ENCODE peak calls at places on chromosomes 3 and 15, in seven cellular contexts. O is K562, K is GM12878, P is IMR-90, X is SK-N-SH, S is A549, R is H1. G is an unnamed sample.

GRCh38 chr3:46926039-46926438 is 48.5 kb downstream of the PTH1R start:
- DNase-seq in O (no peak), K (no peak), P (peak), X (no peak), S (peak), R (no peak), G (no peak)

GRCh38 chr3:79767953-79768282 is at the start of gene ROBO1:
- DNase-seq in O (no peak), K (no peak), P (no peak), X (peak), S (peak), R (no peak), G (no peak)

GRCh38 chr15:33322091-33322490 is 11.3 kb downstream of the RYR3 start:
- DNase-seq in O (no peak), K (no peak), P (no peak), X (no peak), S (no peak), R (no peak), G (no peak)

GRCh38 chr3:62600033-62600432 is 226.7 kb upstream of the FEZF2 start:
- DNase-seq in O (no peak), K (no peak), P (no peak), X (no peak), S (no peak), R (no peak), G (no peak)

GRCh38 chr15:42932833-42933515 is 12.4 kb upstream of the TTBK2 start:
- DNase-seq in O (no peak), K (no peak), P (no peak), X (no peak), S (no peak), R (no peak), G (no peak)

GRCh38 chr15:66787472-66787871 is 85.4 kb downstream of the SMAD6 start:
- DNase-seq in O (no peak), K (no peak), P (no peak), X (no peak), S (no peak), R (no peak), G (no peak)

GRCh38 chr3:27560484-27561056 is 76.4 kb upstream of the SLC4A7 start:
- DNase-seq in O (no peak), K (no peak), P (no peak), X (no peak), S (no peak), R (no peak), G (no peak)

GRCh38 chr3:33980252-33980651 is 181.8 kb downstream of the PDCD6IP start:
- DNase-seq in O (no peak), K (peak), P (peak), X (peak), S (peak), R (no peak), G (peak)

GRCh38 chr3:152021951-152022461 is 148.6 kb downstream of the SUCNR1 start:
- DNase-seq in O (peak), K (peak), P (peak), X (no peak), S (peak), R (no peak), G (no peak)

GRCh38 chr3:161213644-161214043 is 7.5 kb upstream of the NMD3 start:
- DNase-seq in O (no peak), K (no peak), P (no peak), X (no peak), S (no peak), R (no peak), G (no peak)

GRCh38 chr3:172320468-172320867 is 127.8 kb downstream of the GHSR start:
- DNase-seq in O (no peak), K (no peak), P (no peak), X (no peak), S (no peak), R (no peak), G (no peak)

GRCh38 chr3:197352382-197352781 is 54.0 kb upstream of the DLG1 start:
- DNase-seq in O (peak), K (no peak), P (peak), X (peak), S (no peak), R (no peak), G (no peak)

GRCh38 chr15:44188810-44189209 is 6.3 kb downstream of the FRMD5 start:
- DNase-seq in O (no peak), K (no peak), P (no peak), X (no peak), S (no peak), R (no peak), G (no peak)

GRCh38 chr3:32374788-32375595 is 16.7 kb upstream of the CMTM7 start:
- DNase-seq in O (peak), K (peak), P (peak), X (peak), S (peak), R (no peak), G (peak)

GRCh38 chr3:174436367-174436766 is 422.8 kb upstream of the NAALADL2 start:
- DNase-seq in O (no peak), K (no peak), P (no peak), X (no peak), S (no peak), R (no peak), G (no peak)

GRCh38 chr3:30227571-30228301 is 378.7 kb upstream of the TGFBR2 start:
- DNase-seq in O (no peak), K (no peak), P (peak), X (no peak), S (peak), R (no peak), G (peak)

GRCh38 chr3:107629556-107629955 is 106.8 kb downstream of the BBX start:
- DNase-seq in O (no peak), K (no peak), P (peak), X (no peak), S (no peak), R (no peak), G (no peak)

GRCh38 chr3:34239287-34239686 is 440.9 kb downstream of the PDCD6IP start:
- DNase-seq in O (no peak), K (no peak), P (no peak), X (no peak), S (no peak), R (no peak), G (no peak)

GRCh38 chr15:65612616-65612946 is 1.6 kb upstream of the INTS14 start:
- DNase-seq in O (no peak), K (no peak), P (peak), X (no peak), S (no peak), R (no peak), G (no peak)

GRCh38 chr3:43434431-43434830 is 148.1 kb downstream of the SNRK start:
- DNase-seq in O (no peak), K (no peak), P (no peak), X (no peak), S (no peak), R (no peak), G (no peak)

GRCh38 chr3:4644954-4645353 is 151.8 kb downstream of the ITPR1 start:
- DNase-seq in O (no peak), K (no peak), P (peak), X (no peak), S (no peak), R (no peak), G (no peak)

GRCh38 chr3:135034881-135035440 is 239.9 kb downstream of the EPHB1 start:
- DNase-seq in O (no peak), K (no peak), P (no peak), X (no peak), S (no peak), R (no peak), G (no peak)

GRCh38 chr3:188152660-188153497 is 1.1 kb upstream of the LPP start:
- DNase-seq in O (no peak), K (no peak), P (peak), X (peak), S (peak), R (peak), G (no peak)

GRCh38 chr15:84829428-84829827 is 12.3 kb downstream of the ALPK3 start:
- DNase-seq in O (peak), K (no peak), P (no peak), X (no peak), S (no peak), R (no peak), G (no peak)
- TF ChIP-seq RFX5 in O (no peak), K (no peak), P (no peak), X (no peak), S (no peak), R (no peak), G (no peak)

DNA sequence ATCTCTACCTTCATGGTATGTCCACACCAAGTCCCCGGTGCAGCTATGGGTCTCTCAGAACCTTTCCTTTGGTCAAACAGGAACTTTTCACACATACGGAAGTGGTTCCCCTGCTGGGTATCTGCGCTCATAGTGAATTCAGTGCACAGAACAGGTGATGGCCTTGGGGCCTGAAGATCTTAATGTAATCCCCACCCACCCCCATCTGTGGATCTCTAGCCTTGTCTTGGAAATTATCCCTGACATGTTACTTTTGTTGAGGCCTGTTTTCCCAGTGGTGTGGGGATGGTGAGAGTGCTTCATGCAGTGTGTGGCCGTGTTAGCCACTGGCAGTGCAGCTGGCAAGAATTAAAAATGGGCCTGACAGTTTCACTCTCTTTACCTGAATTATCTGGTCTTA is 71.9 kb upstream of the MYZAP start:
- DNase-seq in O (no peak), K (no peak), P (no peak), X (no peak), S (no peak), R (no peak), G (no peak)
- TF ChIP-seq RFX5 in O (no peak), K (no peak), P (no peak), X (no peak), S (no peak), R (no peak), G (no peak)

DNA sequence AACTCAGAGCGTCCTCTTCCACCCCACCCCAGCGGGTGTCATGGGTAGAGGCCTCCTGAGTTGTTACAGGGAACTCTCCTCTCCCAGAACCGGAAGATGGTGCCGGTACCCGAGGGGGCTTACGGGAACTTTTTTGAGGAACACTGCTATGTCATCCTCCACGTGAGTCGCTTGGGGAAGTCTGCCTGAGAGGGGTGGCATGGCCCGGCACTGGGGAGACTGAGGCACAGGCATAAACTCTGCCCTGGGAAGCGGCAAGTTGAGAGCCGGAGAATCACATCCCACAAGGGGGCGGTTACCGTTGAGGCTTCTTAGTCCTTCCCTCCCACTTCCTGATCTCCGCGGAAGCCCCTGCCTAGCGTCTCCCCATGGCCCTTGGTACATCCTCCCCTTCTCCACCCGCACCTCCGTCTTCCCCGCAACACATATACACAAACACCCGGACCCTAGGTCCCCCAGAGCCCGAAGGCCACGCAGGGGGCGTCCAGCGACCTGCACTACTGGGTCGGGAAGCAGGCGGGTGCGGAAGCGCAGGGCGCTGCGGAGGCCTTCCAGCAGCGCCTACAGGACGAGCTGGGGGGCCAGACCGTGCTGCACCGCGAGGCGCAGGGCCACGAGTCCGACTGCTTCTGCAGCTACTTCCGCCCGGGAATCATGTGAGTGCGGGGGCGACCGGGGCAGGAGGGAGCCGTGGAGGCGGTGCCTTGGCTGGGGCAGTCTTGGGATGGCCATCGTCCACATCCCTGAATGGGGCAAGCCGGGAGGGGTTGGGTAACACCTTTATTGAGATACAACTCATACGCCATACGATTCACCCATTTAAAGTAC is 3.4 kb downstream of the VILL start:
- DNase-seq in O (peak), K (no peak), P (peak), X (peak), S (no peak), R (no peak), G (no peak)
- TF ChIP-seq RFX5 in O (no peak), K (no peak), P (no peak), X (no peak), S (no peak), R (no peak), G (no peak)

DNA sequence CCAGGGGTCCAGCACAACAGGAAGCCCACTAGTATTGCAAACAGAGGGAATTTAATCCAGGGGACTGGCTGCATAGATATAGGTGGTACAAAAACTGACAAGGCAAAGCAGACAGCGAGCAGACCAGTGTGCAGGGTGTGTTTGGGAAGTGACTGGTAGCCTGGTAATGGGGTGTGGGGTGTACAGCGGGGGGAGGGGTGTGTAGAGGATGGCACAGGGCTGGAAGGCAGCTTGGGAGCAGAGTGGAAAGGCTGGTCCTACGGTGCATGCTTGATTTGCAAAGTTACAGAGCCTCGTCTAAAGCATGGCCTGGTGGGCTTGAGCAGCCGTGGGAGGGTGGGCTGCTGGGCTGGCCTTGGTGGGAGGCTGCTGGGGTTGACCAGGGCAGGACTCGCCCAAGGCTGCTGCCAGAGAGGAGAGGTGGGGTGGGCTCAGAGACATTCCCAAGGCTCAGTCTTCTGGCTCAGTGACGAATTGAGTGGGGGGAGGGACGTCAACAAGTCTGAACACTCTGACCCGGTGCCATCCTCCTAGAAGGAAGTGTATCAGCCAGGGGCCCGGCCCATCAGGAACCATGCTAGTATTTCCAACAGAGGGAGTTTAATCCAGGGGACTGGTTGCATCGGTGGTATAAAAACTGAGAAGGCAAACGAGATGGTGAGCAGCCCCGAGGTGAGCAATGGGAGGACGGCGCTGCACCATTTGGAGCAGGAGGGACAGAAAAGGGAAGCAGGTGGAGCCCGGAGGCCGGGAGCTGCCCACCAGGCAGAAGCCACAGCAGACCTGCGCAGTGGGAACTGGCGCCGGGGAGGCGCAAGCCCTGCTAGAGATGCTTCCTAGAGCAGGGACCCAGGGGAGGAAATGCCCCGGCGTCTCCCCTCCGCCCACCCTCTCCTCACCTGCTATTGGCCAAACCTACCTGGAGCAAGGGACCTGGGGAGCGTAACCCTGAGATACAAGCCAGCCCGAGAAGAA is 29.2 kb downstream of the CPN2 start:
- DNase-seq in O (no peak), K (no peak), P (no peak), X (no peak), S (peak), R (no peak), G (no peak)
- TF ChIP-seq RFX5 in O (no peak), K (no peak), P (no peak), X (no peak), S (no peak), R (no peak), G (no peak)

GRCh38 chr15:38559131-38559530 is 5.5 kb downstream of the RASGRP1 start:
- DNase-seq in O (no peak), K (no peak), P (no peak), X (peak), S (no peak), R (no peak), G (no peak)

GRCh38 chr15:38558714-38559059 is 5.9 kb downstream of the RASGRP1 start:
- DNase-seq in O (no peak), K (no peak), P (peak), X (peak), S (no peak), R (no peak), G (no peak)

GRCh38 chr15:38559908-38560307 is 4.7 kb downstream of the RASGRP1 start:
- DNase-seq in O (no peak), K (no peak), P (no peak), X (peak), S (no peak), R (no peak), G (no peak)

GRCh38 chr15:38562278-38562677 is 2.3 kb downstream of the RASGRP1 start:
- DNase-seq in O (no peak), K (no peak), P (no peak), X (no peak), S (no peak), R (no peak), G (no peak)

DNA sequence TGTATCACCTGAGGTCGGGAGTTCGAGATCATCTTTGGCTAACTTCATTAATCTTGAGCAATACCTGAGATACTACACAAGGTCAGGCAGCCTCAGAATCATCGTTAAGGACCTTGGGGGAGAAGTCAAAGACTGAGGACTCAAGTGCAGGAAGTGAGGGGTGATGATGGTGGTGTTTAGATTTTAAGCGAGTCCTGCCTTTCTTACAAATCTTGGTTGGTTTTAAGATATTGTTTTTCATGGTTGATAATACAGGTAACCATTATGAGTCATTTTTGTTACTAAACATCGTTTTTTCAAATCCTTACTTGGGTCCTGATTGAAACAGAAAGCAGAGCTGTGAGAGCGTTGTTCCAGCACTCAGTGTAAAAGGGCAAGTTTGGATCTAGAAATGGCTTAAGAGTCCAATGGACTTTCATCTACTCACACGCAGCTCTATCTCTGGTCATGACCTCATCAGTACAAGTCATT is 4.1 kb downstream of the RASGRP1 start:
- DNase-seq in O (no peak), K (no peak), P (no peak), X (no peak), S (no peak), R (no peak), G (no peak)
- TF ChIP-seq RFX5 in O (no peak), K (no peak), P (no peak), X (no peak), S (no peak), R (no peak), G (no peak)

G was measured in HepG2.